ENCODE peak calls at places on chromosome 17, in eight cellular contexts. H is colonic mucosa; F is stimulated activated effector memory CD8-positive, alpha-beta T cell treated with anti-CD3 and anti-CD28 coated beads, Interleukin-12 subunit alpha, Interleukin-12 subunit beta, amount 100 ng/mL, for 72 hours; B is GM03348; V is heart right ventricle; D is progenitor cell of endocrine pancreas; Q is upper lobe of right lung; R is EL. W is an unnamed sample.

GRCh38 chr17:8123695-8124349 is at the start of gene HES7:
- DNase-seq in H (no peak), F (no peak), B (no peak), V (peak), D (no peak), Q (no peak), R (peak), W (no peak)

GRCh38 chr17:57662644-57663308 is 82.3 kb downstream of the CCDC182 start:
- DNase-seq in H (peak), F (no peak), B (peak), V (peak), D (peak), Q (peak), R (peak), W (peak)

GRCh38 chr17:28570716-28571254 is 539 bp downstream of the PIGS start:
- DNase-seq in H (peak), F (peak), B (peak), V (no peak), D (no peak), Q (no peak), R (peak), W (no peak)

GRCh38 chr17:73307130-73307529 is 4.7 kb downstream of the CDC42EP4 start:
- DNase-seq in H (peak), F (no peak), B (no peak), V (no peak), D (no peak), Q (peak), R (no peak), W (no peak)

GRCh38 chr17:68172461-68172954 is 75.3 kb upstream of the AMZ2 start:
- DNase-seq in H (peak), F (peak), B (peak), V (peak), D (peak), Q (peak), R (peak), W (peak)

GRCh38 chr17:6786618-6787017 is 10.6 kb downstream of the FBXO39 start:
- DNase-seq in H (no peak), F (no peak), B (peak), V (no peak), D (no peak), Q (no peak), R (peak), W (no peak)

GRCh38 chr17:79814966-79815835 is 18.3 kb upstream of the CBX8 start:
- DNase-seq in H (peak), F (no peak), B (peak), V (no peak), D (no peak), Q (peak), R (peak), W (no peak)

GRCh38 chr17:71757156-71757555 is 363.7 kb upstream of the SOX9 start:
- DNase-seq in H (no peak), F (no peak), B (peak), V (no peak), D (no peak), Q (no peak), R (no peak), W (no peak)

GRCh38 chr17:17819561-17819995 is 17.2 kb downstream of the SREBF1 start:
- DNase-seq in H (peak), F (peak), B (peak), V (no peak), D (no peak), Q (peak), R (peak), W (peak)

GRCh38 chr17:41254861-41255260 is 323 bp upstream of the KRTAP9-9 start:
- DNase-seq in H (no peak), F (no peak), B (peak), V (no peak), D (no peak), Q (no peak), R (peak), W (no peak)

GRCh38 chr17:49434821-49435581 is 20.3 kb upstream of the PHB1 start:
- DNase-seq in H (peak), F (peak), B (peak), V (peak), D (peak), Q (no peak), R (peak), W (no peak)

GRCh38 chr17:44400226-44400847 is 10.9 kb upstream of the ITGA2B start:
- DNase-seq in H (no peak), F (no peak), B (peak), V (no peak), D (no peak), Q (no peak), R (peak), W (no peak)

GRCh38 chr17:4537451-4538235 is 17.5 kb downstream of the MYBBP1A start:
- DNase-seq in H (no peak), F (no peak), B (no peak), V (no peak), D (no peak), Q (no peak), R (no peak), W (no peak)

GRCh38 chr17:44222112-44222869 is 2.8 kb upstream of the UBTF start:
- DNase-seq in H (peak), F (no peak), B (peak), V (peak), D (no peak), Q (peak), R (peak), W (peak)

GRCh38 chr17:16197276-16197675 is 18.1 kb downstream of the NCOR1 start:
- DNase-seq in H (no peak), F (no peak), B (no peak), V (no peak), D (no peak), Q (no peak), R (no peak), W (no peak)

GRCh38 chr17:75287221-75287620 is 2.0 kb downstream of the SLC25A19 start:
- DNase-seq in H (no peak), F (no peak), B (no peak), V (no peak), D (no peak), Q (no peak), R (no peak), W (no peak)

GRCh38 chr17:80248894-80249710 is 11.6 kb upstream of the RNF213 start:
- DNase-seq in H (no peak), F (no peak), B (no peak), V (no peak), D (no peak), Q (no peak), R (no peak), W (no peak)

GRCh38 chr17:37676115-37676925 is 33.1 kb upstream of the DDX52 start:
- DNase-seq in H (peak), F (no peak), B (no peak), V (no peak), D (no peak), Q (no peak), R (peak), W (no peak)

GRCh38 chr17:81684442-81684911 is 666 bp downstream of the HGS start:
- DNase-seq in H (no peak), F (no peak), B (no peak), V (no peak), D (no peak), Q (no peak), R (no peak), W (no peak)

GRCh38 chr17:78805301-78805700 is 23.2 kb upstream of the CYTH1 start:
- DNase-seq in H (no peak), F (peak), B (no peak), V (no peak), D (no peak), Q (no peak), R (no peak), W (no peak)

GRCh38 chr17:80981062-80981902 is 10.4 kb upstream of the CHMP6 start:
- DNase-seq in H (no peak), F (peak), B (peak), V (no peak), D (peak), Q (no peak), R (no peak), W (no peak)

GRCh38 chr17:73414171-73414955 is 102.6 kb upstream of the CDC42EP4 start:
- DNase-seq in H (no peak), F (no peak), B (no peak), V (no peak), D (no peak), Q (no peak), R (no peak), W (no peak)

GRCh38 chr17:47810901-47811635 is 10.5 kb downstream of the OSBPL7 start:
- DNase-seq in H (peak), F (no peak), B (no peak), V (no peak), D (no peak), Q (peak), R (no peak), W (no peak)

GRCh38 chr17:29620271-29620670 is 2.4 kb downstream of the CORO6 start:
- DNase-seq in H (no peak), F (no peak), B (peak), V (no peak), D (no peak), Q (peak), R (peak), W (no peak)